ENCODE peak calls at places on chromosomes 7 and 10, in six cellular contexts. D, M, W, J, O and T are unnamed samples.

GRCh38 chr7:7761974-7762769 is 43.8 kb upstream of the RPA3 start:
- DNase-seq in D (no peak), M (no peak), W (peak; percentile 26), J (peak; percentile 26), O (no peak), T (no peak)

GRCh38 chr7:78090616-78091015 is 292.0 kb downstream of the PHTF2 start:
- DNase-seq in D (no peak), M (no peak), W (peak; percentile 3), J (peak; percentile 39), O (no peak), T (no peak)

GRCh38 chr7:50397320-50397970 is 52.7 kb downstream of the FIGNL1 start:
- DNase-seq in D (no peak), M (no peak), W (no peak), J (no peak), O (no peak), T (no peak)

GRCh38 chr10:26946103-26946907 is 85.5 kb upstream of the ABI1 start:
- DNase-seq in D (no peak), M (no peak), W (no peak), J (no peak), O (no peak), T (no peak)

GRCh38 chr10:121823993-121824463 is 103.8 kb downstream of the ATE1 start:
- DNase-seq in D (peak; percentile 1), M (no peak), W (peak; percentile 63), J (peak; percentile 55), O (peak; percentile 3), T (peak; percentile 12)

GRCh38 chr10:90018819-90019218 is 317.4 kb downstream of the KIF20B start:
- DNase-seq in D (no peak), M (no peak), W (no peak), J (no peak), O (no peak), T (no peak)

GRCh38 chr7:64905547-64905946 is 2.5 kb downstream of the ZNF273 start:
- DNase-seq in D (no peak), M (no peak), W (peak; percentile 38), J (no peak), O (no peak), T (no peak)

GRCh38 chr7:95632609-95633008 is 36.3 kb upstream of the PDK4 start:
- DNase-seq in D (no peak), M (no peak), W (no peak), J (no peak), O (no peak), T (no peak)

GRCh38 chr10:71887767-71888166 is 36.7 kb upstream of the PSAP start:
- DNase-seq in D (no peak), M (no peak), W (no peak), J (no peak), O (no peak), T (no peak)

GRCh38 chr7:136326045-136326610 is 349.0 kb upstream of the MTPN start:
- DNase-seq in D (no peak), M (no peak), W (no peak), J (no peak), O (no peak), T (no peak)

GRCh38 chr7:52897708-52898107 is 137.7 kb upstream of the POM121L12 start:
- DNase-seq in D (no peak), M (no peak), W (no peak), J (no peak), O (no peak), T (no peak)

GRCh38 chr10:96188911-96189310 is 58.8 kb downstream of the ZNF518A start:
- DNase-seq in D (no peak), M (no peak), W (no peak), J (peak; percentile 5), O (no peak), T (no peak)

GRCh38 chr7:111414374-111414773 is 147.9 kb downstream of the IMMP2L start:
- DNase-seq in D (no peak), M (no peak), W (no peak), J (no peak), O (no peak), T (no peak)

GRCh38 chr7:111413796-111414195 is 148.5 kb downstream of the IMMP2L start:
- DNase-seq in D (no peak), M (no peak), W (no peak), J (no peak), O (no peak), T (no peak)

GRCh38 chr7:111408726-111409125 is 153.6 kb downstream of the IMMP2L start:
- DNase-seq in D (no peak), M (no peak), W (no peak), J (no peak), O (no peak), T (no peak)

GRCh38 chr7:111409714-111410422 is 152.4 kb downstream of the IMMP2L start:
- DNase-seq in D (no peak), M (no peak), W (no peak), J (peak; percentile 68), O (no peak), T (no peak)

DNA sequence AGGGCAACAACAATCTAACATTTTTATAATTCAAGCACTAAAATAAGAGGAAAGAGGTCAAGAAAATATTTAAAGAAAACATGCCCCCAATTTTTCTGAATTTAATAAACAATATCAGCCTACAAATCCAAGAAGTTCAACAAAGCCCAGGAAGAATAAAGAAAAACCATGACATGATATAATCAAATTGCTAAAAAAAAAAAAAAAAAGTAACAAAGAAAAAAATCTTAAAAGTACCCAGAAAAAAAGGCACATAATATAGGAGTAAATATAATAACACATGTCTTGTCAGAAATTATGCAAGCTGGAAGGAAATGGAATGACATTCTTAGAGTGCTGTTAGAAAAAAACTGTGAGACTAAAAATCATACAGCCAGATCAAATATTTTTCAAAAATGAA is 151.4 kb downstream of the IMMP2L start:
- DNase-seq in D (no peak), M (no peak), W (no peak), J (no peak), O (no peak), T (no peak)
- TF ChIP-seq CTCF in D (no peak), M (no peak), W (no peak), J (no peak), O (no peak), T (no peak)

GRCh38 chr10:13416760-13417159 is 68.7 kb upstream of the SEPHS1 start:
- DNase-seq in D (no peak), M (no peak), W (no peak), J (no peak), O (no peak), T (no peak)

GRCh38 chr10:13414137-13414536 is 66.0 kb upstream of the SEPHS1 start:
- DNase-seq in D (no peak), M (no peak), W (no peak), J (no peak), O (no peak), T (no peak)

GRCh38 chr10:13412894-13413293 is 64.8 kb upstream of the SEPHS1 start:
- DNase-seq in D (no peak), M (no peak), W (no peak), J (no peak), O (no peak), T (no peak)

GRCh38 chr10:13417459-13418126 is 69.5 kb upstream of the SEPHS1 start:
- DNase-seq in D (no peak), M (no peak), W (no peak), J (no peak), O (no peak), T (no peak)

DNA sequence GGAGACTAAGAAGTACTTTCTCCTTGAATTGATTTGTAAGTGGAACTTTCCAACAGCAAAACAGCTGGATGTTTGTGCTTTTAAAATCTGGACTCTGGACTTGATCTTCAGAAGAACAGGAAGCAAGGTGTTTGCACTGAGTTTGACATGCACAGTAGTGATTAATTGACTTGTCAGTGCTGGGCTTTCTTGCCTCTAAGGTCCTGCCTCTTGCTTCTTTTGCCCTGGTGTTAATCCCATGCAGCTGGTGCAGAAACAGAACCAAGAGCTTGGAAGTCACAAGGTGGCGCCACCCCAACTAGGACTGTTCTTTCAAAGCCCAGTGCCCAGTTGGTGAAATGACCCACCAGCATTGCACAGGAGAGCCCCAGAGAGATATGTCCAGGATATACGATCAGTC is 66.8 kb upstream of the SEPHS1 start:
- DNase-seq in D (no peak), M (peak; percentile 63), W (no peak), J (peak; percentile 9), O (no peak), T (peak; percentile 23)
- TF ChIP-seq CTCF in D (peak; percentile 37), M (peak; percentile 15), W (peak; percentile 39), J (peak; percentile 64), O (peak; percentile 22), T (no peak)

GRCh38 chr10:77909755-77910375 is 16.7 kb downstream of the DLG5 start:
- DNase-seq in D (no peak), M (no peak), W (no peak), J (peak; percentile 67), O (no peak), T (no peak)

GRCh38 chr10:77913090-77913489 is 13.5 kb downstream of the DLG5 start:
- DNase-seq in D (no peak), M (no peak), W (no peak), J (no peak), O (no peak), T (no peak)

GRCh38 chr10:77912576-77912975 is 14.0 kb downstream of the DLG5 start:
- DNase-seq in D (no peak), M (no peak), W (no peak), J (no peak), O (no peak), T (no peak)

GRCh38 chr10:77910524-77911145 is 15.9 kb downstream of the DLG5 start:
- DNase-seq in D (no peak), M (no peak), W (no peak), J (no peak), O (no peak), T (no peak)

DNA sequence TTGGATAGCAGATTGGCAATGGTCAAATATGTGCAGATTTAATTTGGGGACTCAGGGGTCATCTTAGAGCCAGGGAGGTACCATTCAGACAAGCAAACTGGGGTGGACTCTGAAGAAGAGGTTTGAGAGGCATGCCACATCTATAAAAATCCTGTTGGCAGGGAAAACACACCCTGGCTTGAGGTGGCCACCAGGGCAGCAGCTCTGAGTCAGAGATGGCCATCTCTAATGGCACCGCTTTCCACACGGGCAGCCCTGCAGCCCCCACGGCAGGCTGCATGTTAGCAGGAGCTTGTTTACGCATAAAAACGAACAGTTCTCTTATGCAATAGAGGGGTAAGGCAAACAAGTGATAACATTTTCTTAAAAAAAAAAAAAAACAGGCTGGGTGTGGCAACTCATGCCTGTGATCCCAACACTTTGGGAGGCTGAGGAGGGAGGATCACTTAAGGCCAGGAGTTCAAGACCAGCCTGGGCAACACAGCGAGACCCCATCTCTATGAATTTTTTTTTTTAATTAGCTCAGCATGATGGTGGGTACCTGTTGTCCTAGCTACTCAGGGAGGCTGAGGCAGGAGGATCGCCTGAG is 14.9 kb downstream of the DLG5 start:
- DNase-seq in D (no peak), M (no peak), W (no peak), J (peak; percentile 66), O (no peak), T (no peak)
- TF ChIP-seq CTCF in D (peak; percentile 14), M (no peak), W (no peak), J (no peak), O (no peak), T (no peak)

GRCh38 chr7:151754142-151754590 is 122.7 kb downstream of the PRKAG2 start:
- DNase-seq in D (peak; percentile 99), M (peak; percentile 87), W (peak; percentile 66), J (peak; percentile 99), O (peak; percentile 96), T (peak; percentile 92)
- TF ChIP-seq CTCF in D (peak; percentile 99), M (peak; percentile 81), W (peak; percentile 87), J (peak; percentile 99), O (peak; percentile 99), T (peak; percentile 93)

GRCh38 chr10:114470956-114471905 is 66.9 kb upstream of the AFAP1L2 start:
- DNase-seq in D (peak; percentile 39), M (peak; percentile 78), W (peak; percentile 87), J (peak; percentile 52), O (peak; percentile 25), T (peak; percentile 44)
- TF ChIP-seq CTCF in D (peak; percentile 85), M (peak; percentile 91), W (peak; percentile 92), J (peak; percentile 97), O (peak; percentile 95), T (peak; percentile 87)